ENCODE peak calls at places on chromosomes 11 and 22, in six cellular contexts. N, Q, T, S, F and A are unnamed samples.

GRCh38 chr11:77407613-77408012 is 66.3 kb downstream of the PAK1 start:
- DNase-seq in N (no peak), Q (peak), T (no peak), S (no peak), F (peak), A (no peak)

GRCh38 chr11:59053387-59053786 is 32.7 kb upstream of the GLYATL1B start:
- DNase-seq in N (peak), Q (peak), T (peak), S (peak), F (no peak), A (peak)

GRCh38 chr11:108635106-108635505 is 29.8 kb upstream of the DDX10 start:
- DNase-seq in N (no peak), Q (no peak), T (no peak), S (no peak), F (no peak), A (no peak)

GRCh38 chr11:89293966-89294679 is 116.4 kb downstream of the TYR start:
- DNase-seq in N (no peak), Q (peak), T (peak), S (no peak), F (no peak), A (no peak)

GRCh38 chr11:43602670-43603069 is 77.9 kb upstream of the HSD17B12 start:
- DNase-seq in N (no peak), Q (no peak), T (no peak), S (no peak), F (no peak), A (no peak)

GRCh38 chr11:46386674-46387073 is 4.9 kb downstream of the CHRM4 start:
- DNase-seq in N (no peak), Q (no peak), T (no peak), S (no peak), F (no peak), A (no peak)

GRCh38 chr11:122661182-122661945 is 5.8 kb downstream of the UBASH3B start:
- DNase-seq in N (no peak), Q (peak), T (no peak), S (no peak), F (no peak), A (no peak)

GRCh38 chr11:3959015-3959917 is 103.8 kb downstream of the STIM1 start:
- DNase-seq in N (no peak), Q (peak), T (peak), S (no peak), F (no peak), A (no peak)

GRCh38 chr22:19287889-19288288 is 3.6 kb downstream of the CLTCL1 start:
- DNase-seq in N (no peak), Q (peak), T (no peak), S (no peak), F (no peak), A (no peak)

GRCh38 chr22:21754523-21755128 is 19.0 kb upstream of the YPEL1 start:
- DNase-seq in N (peak), Q (peak), T (no peak), S (no peak), F (no peak), A (no peak)

GRCh38 chr11:100562102-100562501 is 125.0 kb upstream of the ARHGAP42 start:
- DNase-seq in N (no peak), Q (peak), T (no peak), S (no peak), F (no peak), A (no peak)